ENCODE peak calls at places on chromosomes 3 and 15, in six cellular contexts. One of them, this sample, is unnamed.

GRCh38 chr15:70382762-70383458 is 285.2 kb upstream of the TLE3 start:
- DNase-seq in left lung: no peak
- DNase-seq in HCT116: no peak
- DNase-seq in naive thymus-derived CD4-positive, alpha-beta T cell: no peak
- DNase-seq in endodermal cell: peak
- DNase-seq in substantia nigra: no peak
- DNase-seq in this sample: no peak

GRCh38 chr3:59573911-59574310 is 524.1 kb upstream of the CFAP20DC start:
- DNase-seq in left lung: no peak
- DNase-seq in HCT116: no peak
- DNase-seq in naive thymus-derived CD4-positive, alpha-beta T cell: no peak
- DNase-seq in endodermal cell: no peak
- DNase-seq in substantia nigra: peak
- DNase-seq in this sample: no peak

GRCh38 chr3:1600700-1601418 is 497.8 kb upstream of the CNTN4 start:
- DNase-seq in left lung: peak
- DNase-seq in HCT116: no peak
- DNase-seq in naive thymus-derived CD4-positive, alpha-beta T cell: no peak
- DNase-seq in endodermal cell: no peak
- DNase-seq in substantia nigra: no peak
- DNase-seq in this sample: no peak

GRCh38 chr15:35040339-35041255 is 44.5 kb downstream of the NANOGP8 start:
- DNase-seq in left lung: no peak
- DNase-seq in HCT116: no peak
- DNase-seq in naive thymus-derived CD4-positive, alpha-beta T cell: no peak
- DNase-seq in endodermal cell: no peak
- DNase-seq in substantia nigra: no peak
- DNase-seq in this sample: no peak

GRCh38 chr15:73258271-73259108 is 110.3 kb downstream of the HCN4 start:
- DNase-seq in left lung: no peak
- DNase-seq in HCT116: no peak
- DNase-seq in naive thymus-derived CD4-positive, alpha-beta T cell: no peak
- DNase-seq in endodermal cell: no peak
- DNase-seq in substantia nigra: no peak
- DNase-seq in this sample: no peak

GRCh38 chr3:42501681-42502428 is 588 bp upstream of the VIPR1 start:
- DNase-seq in left lung: peak
- DNase-seq in HCT116: no peak
- DNase-seq in naive thymus-derived CD4-positive, alpha-beta T cell: peak
- DNase-seq in endodermal cell: peak
- DNase-seq in substantia nigra: peak
- DNase-seq in this sample: peak

GRCh38 chr15:99042909-99043308 is 35.3 kb upstream of the PGPEP1L start:
- DNase-seq in left lung: no peak
- DNase-seq in HCT116: no peak
- DNase-seq in naive thymus-derived CD4-positive, alpha-beta T cell: no peak
- DNase-seq in endodermal cell: peak
- DNase-seq in substantia nigra: no peak
- DNase-seq in this sample: no peak

GRCh38 chr15:52208306-52208946 is 17.2 kb upstream of the GNB5 start:
- DNase-seq in left lung: no peak
- DNase-seq in HCT116: peak
- DNase-seq in naive thymus-derived CD4-positive, alpha-beta T cell: peak
- DNase-seq in endodermal cell: peak
- DNase-seq in substantia nigra: peak
- DNase-seq in this sample: peak

GRCh38 chr3:52350981-52351761 is 35.1 kb downstream of the DNAH1 start:
- DNase-seq in left lung: peak
- DNase-seq in HCT116: no peak
- DNase-seq in naive thymus-derived CD4-positive, alpha-beta T cell: no peak
- DNase-seq in endodermal cell: no peak
- DNase-seq in substantia nigra: no peak
- DNase-seq in this sample: no peak

GRCh38 chr3:114293846-114294245 is at the start of gene TIGIT:
- DNase-seq in left lung: no peak
- DNase-seq in HCT116: no peak
- DNase-seq in naive thymus-derived CD4-positive, alpha-beta T cell: no peak
- DNase-seq in endodermal cell: no peak
- DNase-seq in substantia nigra: no peak
- DNase-seq in this sample: no peak

GRCh38 chr3:64399205-64399800 is 174.0 kb upstream of the PRICKLE2 start:
- DNase-seq in left lung: no peak
- DNase-seq in HCT116: peak
- DNase-seq in naive thymus-derived CD4-positive, alpha-beta T cell: peak
- DNase-seq in endodermal cell: peak
- DNase-seq in substantia nigra: no peak
- DNase-seq in this sample: peak

GRCh38 chr3:28950614-28951013 is 330.3 kb upstream of the RBMS3 start:
- DNase-seq in left lung: no peak
- DNase-seq in HCT116: no peak
- DNase-seq in naive thymus-derived CD4-positive, alpha-beta T cell: no peak
- DNase-seq in endodermal cell: no peak
- DNase-seq in substantia nigra: no peak
- DNase-seq in this sample: no peak

GRCh38 chr15:86916671-86917450 is 837.2 kb downstream of the AGBL1 start:
- DNase-seq in left lung: no peak
- DNase-seq in HCT116: no peak
- DNase-seq in naive thymus-derived CD4-positive, alpha-beta T cell: no peak
- DNase-seq in endodermal cell: no peak
- DNase-seq in substantia nigra: peak
- DNase-seq in this sample: no peak

DNA sequence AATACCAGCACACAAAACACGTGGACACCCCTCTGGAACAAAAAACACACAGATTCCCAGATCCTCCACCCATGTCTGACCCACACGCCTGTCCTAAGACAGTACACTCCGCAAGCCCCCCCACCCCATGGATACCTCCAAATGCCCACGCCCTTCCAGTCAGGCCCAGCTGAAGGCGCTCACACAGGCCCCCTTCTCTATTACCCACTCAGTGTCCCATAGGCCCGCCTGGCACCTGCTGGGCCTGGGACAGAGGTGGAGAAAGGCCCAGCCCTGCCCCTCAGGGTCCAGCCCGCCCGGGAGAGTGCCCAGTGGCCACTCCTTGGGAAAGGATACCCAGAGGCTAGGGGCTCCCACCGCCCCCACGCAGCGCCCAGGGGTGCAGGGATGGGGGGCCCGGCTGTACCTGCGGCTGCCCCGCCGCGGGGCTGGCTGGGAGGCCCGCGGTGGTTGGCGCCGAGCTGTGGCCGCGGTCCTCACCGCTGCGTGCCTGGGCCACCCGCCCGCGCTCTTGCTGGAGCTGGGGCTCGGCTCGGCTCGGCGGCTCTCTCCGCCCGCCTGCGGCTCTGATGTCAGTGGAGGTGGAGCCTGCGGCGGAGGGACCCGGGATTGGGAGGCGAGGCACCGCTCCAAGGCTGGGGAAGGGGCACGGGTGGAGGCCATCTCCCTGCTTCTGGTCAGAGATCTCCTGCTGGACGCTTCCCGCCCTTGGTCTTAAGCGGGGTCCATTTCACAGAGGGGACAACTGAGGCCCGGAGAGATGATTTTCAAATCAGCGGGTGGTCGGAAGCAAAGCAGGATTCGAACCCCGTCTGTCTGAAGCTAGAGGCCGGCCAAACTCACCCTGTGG is at the start of gene CAMK1:
- DNase-seq in left lung: peak
- DNase-seq in HCT116: no peak
- DNase-seq in naive thymus-derived CD4-positive, alpha-beta T cell: peak
- DNase-seq in endodermal cell: peak
- DNase-seq in substantia nigra: peak
- DNase-seq in this sample: peak
- H3K27ac ChIP-seq in left lung: peak
- H3K27ac ChIP-seq in HCT116: peak
- H3K27ac ChIP-seq in naive thymus-derived CD4-positive, alpha-beta T cell: peak
- H3K27ac ChIP-seq in endodermal cell: no peak
- H3K27ac ChIP-seq in substantia nigra: peak
- H3K27ac ChIP-seq in this sample: peak

GRCh38 chr15:77111813-77112212 is 40.9 kb upstream of the TSPAN3 start:
- DNase-seq in left lung: no peak
- DNase-seq in HCT116: no peak
- DNase-seq in naive thymus-derived CD4-positive, alpha-beta T cell: no peak
- DNase-seq in endodermal cell: no peak
- DNase-seq in substantia nigra: no peak
- DNase-seq in this sample: no peak

GRCh38 chr15:77107531-77108355 is 36.8 kb upstream of the TSPAN3 start:
- DNase-seq in left lung: no peak
- DNase-seq in HCT116: no peak
- DNase-seq in naive thymus-derived CD4-positive, alpha-beta T cell: peak
- DNase-seq in endodermal cell: peak
- DNase-seq in substantia nigra: peak
- DNase-seq in this sample: peak

GRCh38 chr15:77118787-77119410 is 48.0 kb upstream of the TSPAN3 start:
- DNase-seq in left lung: no peak
- DNase-seq in HCT116: peak
- DNase-seq in naive thymus-derived CD4-positive, alpha-beta T cell: peak
- DNase-seq in endodermal cell: no peak
- DNase-seq in substantia nigra: peak
- DNase-seq in this sample: peak

GRCh38 chr15:77115179-77115578 is 44.3 kb upstream of the TSPAN3 start:
- DNase-seq in left lung: no peak
- DNase-seq in HCT116: no peak
- DNase-seq in naive thymus-derived CD4-positive, alpha-beta T cell: no peak
- DNase-seq in endodermal cell: no peak
- DNase-seq in substantia nigra: no peak
- DNase-seq in this sample: no peak

GRCh38 chr15:77112819-77113569 is 42.1 kb upstream of the TSPAN3 start:
- DNase-seq in left lung: no peak
- DNase-seq in HCT116: no peak
- DNase-seq in naive thymus-derived CD4-positive, alpha-beta T cell: no peak
- DNase-seq in endodermal cell: peak
- DNase-seq in substantia nigra: no peak
- DNase-seq in this sample: no peak
- H3K27ac ChIP-seq in left lung: no peak
- H3K27ac ChIP-seq in HCT116: no peak
- H3K27ac ChIP-seq in naive thymus-derived CD4-positive, alpha-beta T cell: no peak
- H3K27ac ChIP-seq in endodermal cell: no peak
- H3K27ac ChIP-seq in substantia nigra: no peak
- H3K27ac ChIP-seq in this sample: no peak

GRCh38 chr3:149657458-149657795 is 398 bp downstream of the WWTR1 start:
- DNase-seq in left lung: no peak
- DNase-seq in HCT116: no peak
- DNase-seq in naive thymus-derived CD4-positive, alpha-beta T cell: peak
- DNase-seq in endodermal cell: peak
- DNase-seq in substantia nigra: no peak
- DNase-seq in this sample: peak

GRCh38 chr3:149653564-149653963 is 4.3 kb downstream of the WWTR1 start:
- DNase-seq in left lung: no peak
- DNase-seq in HCT116: no peak
- DNase-seq in naive thymus-derived CD4-positive, alpha-beta T cell: no peak
- DNase-seq in endodermal cell: no peak
- DNase-seq in substantia nigra: no peak
- DNase-seq in this sample: no peak

GRCh38 chr3:149653136-149653535 is 4.7 kb downstream of the WWTR1 start:
- DNase-seq in left lung: no peak
- DNase-seq in HCT116: no peak
- DNase-seq in naive thymus-derived CD4-positive, alpha-beta T cell: no peak
- DNase-seq in endodermal cell: no peak
- DNase-seq in substantia nigra: no peak
- DNase-seq in this sample: no peak

GRCh38 chr3:149655826-149656599 is 1.8 kb downstream of the WWTR1 start:
- DNase-seq in left lung: no peak
- DNase-seq in HCT116: no peak
- DNase-seq in naive thymus-derived CD4-positive, alpha-beta T cell: no peak
- DNase-seq in endodermal cell: no peak
- DNase-seq in substantia nigra: no peak
- DNase-seq in this sample: peak

DNA sequence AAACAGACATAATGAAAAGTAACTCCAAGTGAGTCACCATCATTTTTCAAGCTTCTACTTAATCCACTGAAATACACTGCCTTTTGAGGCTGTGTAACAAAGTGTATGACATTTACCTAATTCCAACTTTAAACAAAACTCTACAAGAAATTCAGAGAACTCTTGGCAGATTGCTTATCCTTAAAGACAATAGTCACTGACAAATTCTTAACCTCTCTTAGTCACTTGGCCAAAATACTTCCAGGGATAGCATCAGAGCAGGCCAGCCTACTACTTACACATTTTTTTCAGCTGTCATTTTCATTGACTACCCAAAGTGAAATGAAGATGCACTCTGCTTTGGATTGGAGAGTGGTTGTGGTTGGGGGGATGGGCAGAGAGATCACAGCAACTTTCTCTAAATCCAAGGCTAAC is 3.6 kb downstream of the WWTR1 start:
- DNase-seq in left lung: no peak
- DNase-seq in HCT116: no peak
- DNase-seq in naive thymus-derived CD4-positive, alpha-beta T cell: no peak
- DNase-seq in endodermal cell: no peak
- DNase-seq in substantia nigra: no peak
- DNase-seq in this sample: no peak
- H3K27ac ChIP-seq in left lung: peak
- H3K27ac ChIP-seq in HCT116: no peak
- H3K27ac ChIP-seq in naive thymus-derived CD4-positive, alpha-beta T cell: no peak
- H3K27ac ChIP-seq in endodermal cell: no peak
- H3K27ac ChIP-seq in substantia nigra: no peak
- H3K27ac ChIP-seq in this sample: no peak

DNA sequence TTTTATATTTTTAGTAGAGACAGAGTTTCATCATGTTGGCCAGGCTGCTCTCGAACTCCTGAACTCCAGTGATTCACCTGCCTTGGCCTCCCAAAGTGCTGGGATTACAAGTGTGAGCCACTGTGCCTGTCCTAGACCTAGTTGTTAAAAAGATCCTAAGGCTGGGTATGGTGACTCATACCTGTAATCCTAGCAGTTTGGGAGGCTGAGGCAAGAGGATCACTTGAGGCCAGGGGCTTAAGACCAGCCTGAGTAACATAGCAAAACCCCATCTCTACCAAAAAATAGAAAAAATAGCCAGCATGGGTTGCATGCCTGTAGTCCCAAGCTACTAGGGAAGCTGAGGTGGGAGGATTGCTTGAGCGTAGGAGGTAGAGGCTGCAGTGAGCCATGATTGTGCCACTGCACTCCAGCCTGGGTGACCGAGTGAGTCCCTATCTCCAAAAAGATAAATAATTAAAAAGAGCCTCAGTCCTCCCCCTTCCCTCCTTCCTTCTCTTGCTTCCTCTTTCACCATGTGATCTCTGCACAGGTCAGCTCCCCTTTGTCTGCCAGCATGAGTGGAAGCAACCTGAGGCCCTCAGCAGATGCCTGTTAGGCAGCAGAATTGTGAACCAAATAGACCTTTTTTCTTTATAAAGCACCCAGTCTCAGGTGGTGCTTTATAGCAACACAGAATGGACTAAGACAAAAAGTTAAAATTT is 9.8 kb upstream of the FNDC3B start:
- DNase-seq in left lung: no peak
- DNase-seq in HCT116: no peak
- DNase-seq in naive thymus-derived CD4-positive, alpha-beta T cell: no peak
- DNase-seq in endodermal cell: no peak
- DNase-seq in substantia nigra: no peak
- DNase-seq in this sample: no peak
- H3K27ac ChIP-seq in left lung: peak
- H3K27ac ChIP-seq in HCT116: no peak
- H3K27ac ChIP-seq in naive thymus-derived CD4-positive, alpha-beta T cell: no peak
- H3K27ac ChIP-seq in endodermal cell: no peak
- H3K27ac ChIP-seq in substantia nigra: no peak
- H3K27ac ChIP-seq in this sample: peak

GRCh38 chr15:38828031-38828532 is 263.5 kb upstream of the RASGRP1 start:
- DNase-seq in left lung: no peak
- DNase-seq in HCT116: no peak
- DNase-seq in naive thymus-derived CD4-positive, alpha-beta T cell: no peak
- DNase-seq in endodermal cell: no peak
- DNase-seq in substantia nigra: no peak
- DNase-seq in this sample: no peak
- H3K27ac ChIP-seq in left lung: no peak
- H3K27ac ChIP-seq in HCT116: no peak
- H3K27ac ChIP-seq in naive thymus-derived CD4-positive, alpha-beta T cell: no peak
- H3K27ac ChIP-seq in endodermal cell: no peak
- H3K27ac ChIP-seq in substantia nigra: no peak
- H3K27ac ChIP-seq in this sample: no peak

GRCh38 chr3:154971771-154972326 is 108.3 kb upstream of the MME start:
- DNase-seq in left lung: no peak
- DNase-seq in HCT116: no peak
- DNase-seq in naive thymus-derived CD4-positive, alpha-beta T cell: no peak
- DNase-seq in endodermal cell: no peak
- DNase-seq in substantia nigra: no peak
- DNase-seq in this sample: no peak
- H3K27ac ChIP-seq in left lung: peak
- H3K27ac ChIP-seq in HCT116: no peak
- H3K27ac ChIP-seq in naive thymus-derived CD4-positive, alpha-beta T cell: no peak
- H3K27ac ChIP-seq in endodermal cell: no peak
- H3K27ac ChIP-seq in substantia nigra: no peak
- H3K27ac ChIP-seq in this sample: no peak